ENCODE peak calls at places on chromosomes 3 and 15, in eight cellular contexts. L, Z, F, P, K, A, I and E are unnamed samples.

GRCh38 chr3:140023616-140024530 is 88.9 kb downstream of the CLSTN2 start:
- DNase-seq in K (no peak), F (no peak), Z (no peak), I (no peak), P (no peak), L (no peak), A (no peak), E (no peak)

GRCh38 chr15:95866698-95867440 is 463.6 kb upstream of the NR2F2 start:
- DNase-seq in A (no peak), F (no peak), I (no peak), K (no peak), P (no peak), Z (no peak), L (no peak), E (no peak)

GRCh38 chr3:100902572-100902971 is 90.6 kb downstream of the ABI3BP start:
- DNase-seq in A (no peak), Z (peak), K (no peak), P (no peak), I (no peak), L (no peak), F (no peak), E (no peak)

GRCh38 chr3:10341901-10342398 is 21.0 kb upstream of the SEC13 start:
- DNase-seq in A (no peak), K (no peak), L (no peak), I (no peak), P (no peak), Z (no peak), F (no peak), E (no peak)

GRCh38 chr3:24538891-24539290 is 44.2 kb upstream of the THRB start:
- DNase-seq in F (no peak), A (no peak), P (no peak), I (no peak), L (peak), Z (no peak), K (no peak), E (no peak)

GRCh38 chr15:58064119-58065010 is 1.1 kb downstream of the ALDH1A2 start:
- DNase-seq in L (no peak), P (peak), K (no peak), A (no peak), I (no peak), F (no peak), Z (no peak), E (no peak)

GRCh38 chr3:195137638-195138588 is 133.0 kb downstream of the XXYLT1 start:
- DNase-seq in I (no peak), A (no peak), K (no peak), Z (no peak), F (no peak), P (no peak), L (no peak), E (no peak)

GRCh38 chr15:63354771-63355650 is 26.6 kb downstream of the CA12 start:
- DNase-seq in I (no peak), F (no peak), K (no peak), Z (no peak), L (no peak), A (no peak), P (no peak), E (no peak)

GRCh38 chr3:71702131-71703024 is 22.8 kb downstream of the EIF4E3 start:
- DNase-seq in I (no peak), L (no peak), Z (no peak), P (peak), A (no peak), K (no peak), F (no peak), E (no peak)

GRCh38 chr3:2923390-2923789 is 186.8 kb downstream of the IL5RA start:
- DNase-seq in I (no peak), L (no peak), P (no peak), Z (no peak), A (no peak), F (no peak), K (no peak), E (no peak)

GRCh38 chr15:46442901-46443590 is 808.2 kb downstream of the SQOR start:
- DNase-seq in L (no peak), I (no peak), Z (no peak), K (no peak), A (no peak), P (no peak), F (no peak), E (no peak)

GRCh38 chr15:33107950-33108349 is 86.6 kb downstream of the FMN1 start:
- DNase-seq in F (no peak), Z (peak), K (no peak), P (no peak), I (no peak), A (no peak), L (no peak), E (no peak)

GRCh38 chr3:35733276-35733675 is 94.0 kb downstream of the ARPP21 start:
- DNase-seq in K (no peak), P (no peak), F (no peak), I (no peak), L (no peak), A (no peak), Z (no peak), E (no peak)

GRCh38 chr3:45730409-45731154 is 41.4 kb downstream of the SACM1L start:
- DNase-seq in K (no peak), A (no peak), Z (no peak), I (no peak), L (no peak), F (no peak), P (no peak), E (no peak)

GRCh38 chr3:186930143-186930638 is at the start of gene ST6GAL1:
- DNase-seq in A (peak), K (no peak), I (peak), L (peak), F (peak), Z (peak), P (peak), E (no peak)

GRCh38 chr3:86282106-86282787 is 708.7 kb downstream of the VGLL3 start:
- DNase-seq in F (no peak), L (no peak), I (no peak), K (no peak), P (no peak), A (peak), Z (no peak), E (peak)

GRCh38 chr15:22915866-22916515 is 64.2 kb downstream of the CYFIP1 start:
- DNase-seq in A (no peak), L (no peak), K (no peak), F (no peak), I (no peak), P (no peak), Z (no peak), E (no peak)

GRCh38 chr3:70861855-70862254 is 549.4 kb upstream of the MDFIC2 start:
- DNase-seq in K (no peak), L (no peak), A (no peak), F (no peak), P (no peak), Z (peak), I (no peak), E (no peak)

GRCh38 chr3:141326123-141326522 is 42.2 kb upstream of the ZBTB38 start:
- DNase-seq in K (no peak), P (no peak), I (no peak), L (no peak), F (no peak), Z (no peak), A (no peak), E (no peak)

GRCh38 chr3:25297667-25298585 is 130.1 kb upstream of the RARB start:
- DNase-seq in F (no peak), I (no peak), L (no peak), Z (no peak), A (no peak), P (peak), K (no peak), E (no peak)

GRCh38 chr15:44873103-44873502 is 83.4 kb upstream of the TERB2 start:
- DNase-seq in Z (no peak), P (no peak), F (no peak), A (no peak), I (no peak), L (no peak), K (no peak), E (no peak)

GRCh38 chr3:196688349-196688748 is 23.7 kb downstream of the CEP19 start:
- DNase-seq in A (peak), K (peak), F (no peak), I (no peak), L (peak), Z (peak), P (peak), E (no peak)

GRCh38 chr3:27378331-27378730 is 9.1 kb upstream of the NEK10 start:
- DNase-seq in L (no peak), F (no peak), I (no peak), K (no peak), Z (no peak), A (no peak), P (no peak), E (no peak)

GRCh38 chr3:46480481-46481195 is 15.9 kb upstream of the LTF start:
- DNase-seq in P (no peak), A (no peak), F (no peak), K (no peak), L (no peak), I (no peak), Z (no peak), E (peak)

GRCh38 chr3:45642731-45643152 is 46.5 kb upstream of the SACM1L start:
- DNase-seq in P (peak), K (no peak), L (no peak), F (no peak), Z (peak), I (no peak), A (no peak), E (no peak)

GRCh38 chr3:154795582-154795981 is 284.5 kb upstream of the MME start:
- DNase-seq in A (no peak), L (no peak), K (no peak), P (no peak), F (no peak), Z (peak), I (no peak), E (no peak)

GRCh38 chr3:185112186-185112585 is 40.7 kb downstream of the C3orf70 start:
- DNase-seq in P (no peak), F (no peak), K (no peak), Z (no peak), A (no peak), L (no peak), I (no peak), E (no peak)

GRCh38 chr3:64086479-64086878 is 63.2 kb upstream of the PSMD6 start:
- DNase-seq in P (no peak), K (no peak), F (no peak), I (no peak), Z (no peak), A (no peak), L (no peak), E (no peak)

GRCh38 chr3:18443670-18444596 is 18.8 kb upstream of the SATB1 start:
- DNase-seq in P (no peak), F (peak), Z (no peak), L (peak), I (no peak), K (no peak), A (peak), E (no peak)

GRCh38 chr3:180855956-180856355 is 56.5 kb upstream of the FXR1 start:
- DNase-seq in P (no peak), I (no peak), F (no peak), L (no peak), A (no peak), K (no peak), Z (no peak), E (no peak)

GRCh38 chr3:87199621-87200020 is 27.5 kb upstream of the CHMP2B start:
- DNase-seq in K (no peak), P (no peak), Z (no peak), L (no peak), I (no peak), A (no peak), F (no peak), E (no peak)

GRCh38 chr15:95865330-95865739 is 465.2 kb upstream of the NR2F2 start:
- DNase-seq in K (no peak), P (no peak), A (no peak), I (no peak), Z (no peak), L (no peak), F (no peak), E (no peak)

GRCh38 chr3:167483708-167484475 is 10.1 kb upstream of the SERPINI2 start:
- DNase-seq in I (no peak), P (no peak), K (no peak), F (no peak), Z (no peak), A (no peak), L (no peak), E (no peak)

GRCh38 chr15:99487337-99487730 is 78.5 kb upstream of the MEF2A start:
- DNase-seq in P (no peak), A (no peak), L (no peak), Z (no peak), I (no peak), F (no peak), K (no peak), E (no peak)

GRCh38 chr3:137746808-137747207 is 17.3 kb upstream of the SOX14 start:
- DNase-seq in I (no peak), K (no peak), P (no peak), L (no peak), Z (no peak), F (no peak), A (no peak), E (no peak)

GRCh38 chr15:95988574-95988887 is 342.0 kb upstream of the NR2F2 start:
- DNase-seq in P (peak), I (no peak), K (no peak), L (no peak), Z (peak), A (no peak), F (no peak), E (no peak)

GRCh38 chr3:151871639-151872468 is 1.6 kb upstream of the SUCNR1 start:
- DNase-seq in Z (no peak), K (no peak), P (peak), I (no peak), F (no peak), L (peak), A (no peak), E (no peak)

GRCh38 chr3:12922299-12922698 is 80.9 kb upstream of the RPL32 start:
- DNase-seq in F (no peak), Z (peak), P (peak), I (no peak), K (no peak), A (no peak), L (no peak), E (no peak)

DNA sequence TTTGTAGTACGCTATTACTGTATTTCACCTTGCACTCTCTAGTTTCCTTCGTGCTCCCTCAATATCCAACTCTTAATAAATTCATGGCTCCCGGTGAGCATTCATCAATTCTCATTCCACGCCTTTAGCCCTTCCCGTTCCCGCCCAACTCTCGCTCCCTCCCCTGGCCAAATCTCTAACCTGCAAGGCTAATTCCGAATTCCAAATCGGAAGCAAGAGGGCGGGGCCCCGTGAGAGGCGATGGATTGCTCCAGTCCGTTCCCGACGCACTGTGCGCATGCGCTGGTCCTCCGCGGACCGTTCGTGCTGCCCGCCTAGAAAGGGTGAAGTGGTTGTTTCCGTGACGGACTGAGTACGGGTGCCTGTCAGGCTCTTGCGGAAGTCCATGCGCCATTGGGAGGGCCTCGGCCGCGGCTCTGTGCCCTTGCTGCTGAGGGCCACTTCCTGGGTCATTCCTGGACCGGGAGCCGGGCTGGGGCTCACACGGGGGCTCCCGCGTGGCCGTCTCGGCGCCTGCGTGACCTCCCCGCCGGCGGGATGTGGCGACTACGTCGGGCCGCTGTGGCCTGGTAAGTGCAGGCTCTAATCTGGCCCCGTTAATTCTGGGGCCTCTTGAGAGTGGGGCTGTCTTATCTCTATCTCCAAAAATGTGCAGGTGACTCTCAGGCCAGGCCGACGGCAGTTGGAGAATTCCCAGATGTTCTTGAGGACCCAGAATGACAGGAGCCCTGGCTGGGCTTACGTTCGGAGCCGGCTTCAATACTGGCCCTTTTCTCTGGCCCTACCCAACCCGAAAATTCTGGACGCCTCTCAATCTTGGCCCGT is at the start of gene OPA1:
- DNase-seq in F (peak), P (peak), A (peak), L (peak), I (peak), Z (peak), K (peak), E (peak)
- TF ChIP-seq POLR2A in F (peak), P (peak), A (peak), L (peak), I (no peak), Z (peak), K (peak), E (peak)

GRCh38 chr3:134505485-134505884 is 19.6 kb downstream of the CEP63 start:
- DNase-seq in A (no peak), F (no peak), P (no peak), L (no peak), Z (no peak), I (peak), K (no peak), E (no peak)
- TF ChIP-seq CTCF in A (no peak), F (no peak), P (no peak), L (no peak), Z (no peak), I (peak), K (no peak), E (no peak)

GRCh38 chr3:122564155-122564912 is at the start of the genes DTX3L and PARP9:
- DNase-seq in F (peak), K (peak), L (peak), I (no peak), A (peak), P (peak), Z (peak), E (peak)
- TF ChIP-seq POLR2A in F (peak), K (no peak), L (peak), I (peak), A (peak), P (peak), Z (peak), E (peak)

GRCh38 chr15:91153954-91154353 is 53.9 kb downstream of the SV2B start:
- DNase-seq in I (no peak), Z (no peak), A (no peak), P (no peak), L (no peak), K (no peak), F (no peak), E (no peak)

GRCh38 chr15:91156175-91156726 is 56.2 kb downstream of the SV2B start:
- DNase-seq in I (no peak), Z (no peak), A (no peak), K (no peak), F (no peak), P (no peak), L (no peak), E (no peak)

GRCh38 chr15:91152896-91153581 is 53.0 kb downstream of the SV2B start:
- DNase-seq in A (no peak), P (no peak), L (no peak), K (no peak), Z (no peak), F (no peak), I (no peak), E (no peak)

DNA sequence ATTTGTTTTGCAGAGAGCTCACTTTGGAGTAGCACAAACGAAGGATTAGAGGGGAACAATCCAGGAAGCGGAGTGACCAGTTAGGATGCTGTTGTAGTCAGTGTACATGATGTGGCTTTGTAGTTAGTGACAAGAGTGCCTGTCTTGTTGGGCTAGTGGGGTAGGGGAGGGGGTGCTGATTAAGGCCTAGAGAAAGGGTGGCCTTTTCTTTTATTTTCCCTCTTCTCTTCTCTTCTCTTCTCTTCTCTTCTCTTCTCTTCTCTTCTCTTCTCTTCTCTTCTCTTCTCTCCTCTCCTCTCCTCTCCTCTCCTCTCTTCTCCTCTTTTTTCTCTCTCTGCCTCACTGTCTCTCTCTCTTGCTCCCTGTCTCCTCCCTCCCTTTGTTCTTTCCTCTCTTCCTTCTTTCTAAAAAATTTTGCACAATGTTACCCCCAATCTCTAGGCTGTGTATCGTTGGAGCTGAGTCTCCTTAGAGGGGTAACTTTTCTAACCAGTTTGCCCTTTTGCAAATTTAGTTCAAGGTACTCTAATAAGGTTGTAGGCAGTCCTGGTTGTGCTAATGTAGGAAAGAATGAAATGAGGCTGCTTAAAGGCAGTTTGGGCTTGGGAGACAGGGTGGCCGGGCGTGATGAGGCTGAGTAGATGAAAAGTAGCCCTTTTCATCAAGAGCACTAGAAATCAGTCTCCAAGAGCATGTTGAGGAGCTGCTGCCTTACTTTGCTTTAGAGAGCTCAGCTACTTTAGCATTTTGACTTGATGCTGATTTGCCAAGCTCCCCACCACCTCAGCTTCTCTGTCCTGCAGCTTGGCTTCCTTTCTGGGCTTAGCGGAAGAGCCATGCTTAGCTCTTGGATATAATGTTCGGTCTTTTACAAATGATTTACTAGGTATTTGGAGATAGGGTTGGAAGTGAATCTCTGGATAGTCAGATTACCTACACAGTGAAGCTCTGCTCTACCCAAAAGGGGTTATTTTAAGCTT is 58.6 kb downstream of the SV2B start:
- DNase-seq in P (no peak), K (no peak), A (no peak), L (no peak), Z (no peak), F (no peak), I (no peak), E (no peak)
- TF ChIP-seq CTCF in P (no peak), K (no peak), A (no peak), L (no peak), Z (no peak), F (no peak), I (no peak), E (no peak)

GRCh38 chr3:48896991-48897390 is 1.7 kb downstream of the SLC25A20 start:
- DNase-seq in Z (no peak), L (no peak), A (no peak), F (no peak), K (no peak), P (no peak), I (no peak), E (no peak)

GRCh38 chr3:48899298-48899697 is 616 bp upstream of the SLC25A20 start:
- DNase-seq in I (no peak), P (no peak), L (no peak), Z (no peak), K (no peak), A (no peak), F (no peak), E (no peak)

GRCh38 chr3:48897401-48898376 is 993 bp downstream of the SLC25A20 start:
- DNase-seq in F (peak), I (no peak), Z (no peak), K (no peak), A (no peak), P (no peak), L (no peak), E (no peak)

GRCh38 chr3:48898383-48899234 is at the start of gene SLC25A20:
- DNase-seq in K (peak), L (peak), A (peak), P (peak), I (peak), F (peak), Z (peak), E (peak)
- TF ChIP-seq POLR2A in K (no peak), L (peak), A (peak), P (peak), I (no peak), F (peak), Z (no peak), E (no peak)

DNA sequence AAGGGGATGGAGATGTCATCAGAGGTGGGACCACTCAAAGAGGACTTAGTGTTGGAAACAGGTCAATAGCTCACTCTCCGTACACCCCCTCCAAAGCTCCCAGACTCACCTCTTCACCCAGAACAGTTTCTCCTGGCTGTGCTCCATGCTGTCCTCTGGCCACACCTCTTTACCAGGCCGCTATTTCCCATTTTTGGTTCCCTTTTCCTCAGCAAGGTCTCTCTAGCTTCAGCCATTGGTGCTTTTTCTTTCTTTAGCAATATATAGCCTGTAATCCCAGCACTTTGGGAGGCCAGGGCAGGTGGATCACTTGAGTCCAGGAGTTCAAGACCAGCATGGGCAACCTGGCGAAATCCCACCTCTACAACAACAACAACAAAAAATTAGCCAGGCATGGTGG is 123.6 kb upstream of the SMAD3 start:
- DNase-seq in P (no peak), A (no peak), L (peak), Z (no peak), K (no peak), I (no peak), F (no peak), E (no peak)
- TF ChIP-seq CTCF in P (no peak), A (no peak), L (no peak), Z (no peak), K (no peak), I (no peak), F (no peak), E (no peak)

GRCh38 chr3:31531992-31532586 is 636 bp upstream of the STT3B start:
- DNase-seq in I (peak), Z (peak), P (peak), A (peak), K (peak), L (peak), F (peak), E (peak)
- TF ChIP-seq POLR2A in I (peak), Z (peak), P (peak), A (peak), K (peak), L (peak), F (peak), E (peak)